ENCODE peak calls at places on chromosomes 13 and 19, in four cellular contexts. O is IMR-90, Q is K562, R is endothelial cell of umbilical vein. N is an unnamed sample.

GRCh38 chr13:71118779-71119364 is 748.1 kb downstream of the DACH1 start:
- DNase-seq in O (no peak), R (no peak), Q (no peak), N (no peak)

GRCh38 chr13:43077446-43077845 is 54.1 kb downstream of the DNAJC15 start:
- DNase-seq in R (no peak), Q (no peak), O (no peak), N (no peak)

GRCh38 chr13:108705031-108705430 is 75.6 kb downstream of the MYO16 start:
- DNase-seq in O (no peak), R (no peak), Q (no peak), N (no peak)

GRCh38 chr19:19474950-19475781 is 40.2 kb downstream of the TSSK6 start:
- DNase-seq in R (no peak), Q (no peak), O (no peak), N (no peak)

GRCh38 chr13:40483601-40484000 is 182.8 kb downstream of the FOXO1 start:
- DNase-seq in O (no peak), R (no peak), Q (no peak), N (no peak)

GRCh38 chr19:13906525-13906904 is 514 bp downstream of the CC2D1A start:
- DNase-seq in R (no peak), O (no peak), Q (no peak), N (no peak)

GRCh38 chr13:49217962-49218492 is 2.1 kb upstream of the MLNR start:
- DNase-seq in R (no peak), Q (no peak), O (no peak), N (no peak)

GRCh38 chr13:91078093-91078679 is 269.3 kb upstream of the MIR17HG start:
- DNase-seq in R (peak; percentile 5), O (no peak), Q (peak; percentile 54), N (no peak)

GRCh38 chr19:9610484-9611113 is 10.4 kb downstream of the ZNF561 start:
- DNase-seq in O (no peak), R (no peak), Q (no peak), N (no peak)

GRCh38 chr13:33401238-33401637 is 115.7 kb upstream of the STARD13 start:
- DNase-seq in O (no peak), Q (no peak), R (peak; percentile 64), N (no peak)

GRCh38 chr13:44132710-44133109 is 240.9 kb upstream of the SERP2 start:
- DNase-seq in Q (no peak), R (peak; percentile 79), O (peak; percentile 71), N (no peak)

GRCh38 chr19:14494910-14495677 is 833 bp downstream of the GIPC1 start:
- DNase-seq in R (no peak), Q (peak; percentile 9), O (no peak), N (no peak)

GRCh38 chr13:42970824-42971669 is 21.0 kb downstream of the EPSTI1 start:
- DNase-seq in R (peak; percentile 59), Q (peak; percentile 46), O (peak; percentile 43), N (no peak)

GRCh38 chr13:46124967-46125933 is 20.4 kb upstream of the CPB2 start:
- DNase-seq in Q (no peak), R (peak; percentile 75), O (no peak), N (no peak)

GRCh38 chr19:41408256-41408655 is 10.6 kb downstream of the BCKDHA start:
- DNase-seq in Q (no peak), R (no peak), O (no peak), N (no peak)

GRCh38 chr13:109940637-109941036 is 154.3 kb upstream of the IRS2 start:
- DNase-seq in O (no peak), Q (no peak), R (no peak), N (no peak)

DNA sequence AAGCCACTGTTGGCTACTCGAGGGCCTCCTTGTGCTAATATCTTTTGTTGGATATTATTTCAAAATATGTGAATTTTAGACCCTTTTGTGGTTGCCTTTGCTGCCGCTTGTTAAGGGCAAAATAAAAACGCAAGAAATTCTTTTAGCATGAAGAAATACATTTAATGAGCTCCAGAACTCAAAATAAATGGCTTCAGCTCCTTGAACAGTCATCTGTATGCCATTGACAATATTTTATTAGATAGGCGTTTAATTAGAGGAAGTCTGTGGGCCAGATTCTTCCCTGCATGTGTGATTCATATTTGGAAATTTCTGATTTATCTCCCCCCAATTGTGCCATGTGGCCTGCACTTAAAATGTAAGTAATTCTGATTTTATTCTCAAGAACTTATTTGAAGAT is 177.2 kb downstream of the STK24 start:
- DNase-seq in O (no peak), Q (no peak), R (no peak), N (no peak)
- H3K9me1 ChIP-seq in O (peaks cover 14% of the 10 kb centered on the region), Q (no peaks in the 10 kb centered on the region), R (no peaks in the 10 kb centered on the region), N (no peaks in the 10 kb centered on the region)

GRCh38 chr13:20514866-20515265 is 10.8 kb downstream of the CRYL1 start:
- DNase-seq in Q (no peak), R (no peak), O (no peak), N (no peak)
- H3K9me1 ChIP-seq in Q (no peaks in the 10 kb centered on the region), R (no peaks in the 10 kb centered on the region), O (peaks cover 3% of the 10 kb centered on the region), N (no peaks in the 10 kb centered on the region)

GRCh38 chr13:113415825-113416224 is 37.5 kb downstream of the ADPRHL1 start:
- DNase-seq in Q (peak; percentile 26), R (no peak), O (no peak), N (no peak)

GRCh38 chr13:113419531-113420183 is 33.6 kb downstream of the ADPRHL1 start:
- DNase-seq in Q (peak; percentile 66), R (no peak), O (no peak), N (no peak)

GRCh38 chr13:113418722-113419049 is 34.6 kb downstream of the ADPRHL1 start:
- DNase-seq in O (no peak), R (no peak), Q (no peak), N (no peak)

GRCh38 chr13:113417008-113417735 is 36.1 kb downstream of the ADPRHL1 start:
- DNase-seq in O (no peak), R (no peak), Q (no peak), N (no peak)

GRCh38 chr13:113417836-113418721 is 35.2 kb downstream of the ADPRHL1 start:
- DNase-seq in R (no peak), Q (no peak), O (no peak), N (no peak)
- H3K9me1 ChIP-seq in R (no peaks in the 10 kb centered on the region), Q (no peaks in the 10 kb centered on the region), O (no peaks in the 10 kb centered on the region), N (no peaks in the 10 kb centered on the region)

DNA sequence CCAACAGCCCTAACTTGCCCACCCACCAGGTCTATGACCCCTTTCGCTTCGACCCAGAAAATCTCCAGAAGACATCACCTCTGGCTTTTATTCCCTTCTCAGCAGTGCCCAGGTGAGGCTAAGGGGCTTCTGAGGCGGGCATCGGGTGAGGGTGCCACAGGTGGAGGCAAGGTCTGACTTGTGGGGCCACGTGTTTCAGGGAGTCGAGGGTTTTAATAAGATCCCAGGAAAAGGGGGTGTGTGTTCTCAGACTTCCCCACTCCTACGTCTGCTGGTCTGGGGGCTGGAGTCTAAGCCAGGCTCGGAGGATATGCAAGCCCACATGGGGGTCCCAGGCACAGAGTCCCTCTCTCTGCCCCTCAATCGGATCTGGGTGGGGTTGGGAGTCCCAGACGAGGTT is 30.9 kb upstream of the CYP4F8 start:
- DNase-seq in Q (no peak), R (no peak), O (no peak), N (no peak)
- H3K9me1 ChIP-seq in Q (no peaks in the 10 kb centered on the region), R (no peaks in the 10 kb centered on the region), O (no peaks in the 10 kb centered on the region), N (no peaks in the 10 kb centered on the region)

GRCh38 chr13:102302534-102302933 is 99.3 kb downstream of the FGF14 start:
- DNase-seq in Q (no peak), O (no peak), R (no peak), N (no peak)
- H3K9me1 ChIP-seq in Q (no peaks in the 10 kb centered on the region), O (no peaks in the 10 kb centered on the region), R (no peaks in the 10 kb centered on the region), N (no peaks in the 10 kb centered on the region)

DNA sequence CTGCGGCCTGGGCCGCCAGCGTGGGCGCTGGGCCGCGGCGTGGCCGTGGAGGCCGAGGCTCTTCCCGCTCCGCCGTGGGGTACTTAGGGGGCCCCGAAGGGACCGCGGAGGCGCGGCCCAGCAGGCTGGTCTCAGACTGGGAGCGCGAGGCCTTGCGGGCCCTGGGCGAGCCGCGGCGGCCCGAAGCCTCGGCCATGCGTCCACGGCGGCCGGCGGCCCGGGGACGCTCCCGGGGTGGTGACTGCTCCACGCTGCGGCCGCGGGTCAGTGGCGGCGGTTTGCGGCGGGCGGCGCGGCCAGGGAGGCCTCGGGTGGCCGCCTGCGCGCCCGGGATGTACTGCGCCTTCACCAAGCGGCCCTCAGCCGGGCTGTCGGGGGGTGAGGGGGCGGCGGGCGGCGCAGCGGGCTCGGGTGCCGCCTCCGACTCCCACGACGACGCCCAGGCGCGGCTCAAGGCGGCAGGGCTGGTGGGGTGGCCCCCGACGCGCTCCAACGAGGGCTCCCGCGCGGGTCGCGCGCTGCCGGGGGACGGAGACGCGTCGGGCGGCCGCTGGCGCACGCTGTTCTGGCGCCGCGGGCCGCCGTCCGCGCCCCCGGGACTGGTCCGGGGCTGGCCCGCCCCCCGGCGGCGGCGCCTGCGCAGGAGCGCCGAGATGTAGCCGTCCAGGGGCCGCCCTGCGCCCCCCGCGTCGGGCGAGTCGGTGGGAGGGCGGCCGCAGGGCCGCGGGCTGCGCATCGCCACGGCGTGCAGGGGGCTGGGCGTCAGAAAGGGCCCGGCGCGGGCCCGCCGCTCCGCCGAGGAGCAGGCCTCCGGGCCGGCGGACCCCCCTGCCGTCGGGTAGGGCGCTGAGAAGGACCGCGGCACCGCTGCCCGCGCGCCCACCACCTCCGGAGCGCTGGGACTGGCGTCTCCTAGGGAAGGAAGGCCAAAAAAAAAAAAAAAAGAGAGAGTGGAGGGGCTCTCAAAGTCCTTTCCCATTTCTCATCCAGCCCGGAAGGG is 11.7 kb downstream of the DACT3 start:
- DNase-seq in Q (no peak), R (no peak), O (no peak), N (no peak)
- H3K9me1 ChIP-seq in Q (no peaks in the 10 kb centered on the region), R (no peaks in the 10 kb centered on the region), O (peaks cover 3% of the 10 kb centered on the region), N (no peaks in the 10 kb centered on the region)

N was measured in keratinocyte.